ENCODE peak calls at places on chromosomes 7 and 10, in nine cellular contexts. E is Kasumi-1, O is NCI-H1436, I is M059J, F is fibroblast of the conjunctiva, H is iris pigment epithelial cell, B is neural progenitor cell, C is astrocyte of the spinal cord, D is germinal center. G is an unnamed sample.

GRCh38 chr10:132685921-132686680 is 99.8 kb downstream of the NKX6-2 start:
- DNase-seq in C (no peak), D (no peak), O (no peak), F (no peak), E (no peak), B (no peak), I (no peak), H (no peak), G (no peak)

GRCh38 chr7:134750083-134751062 is 29.1 kb upstream of the CALD1 start:
- DNase-seq in C (no peak), E (peak; percentile 33), O (no peak), I (peak; percentile 67), B (peak; percentile 73), H (peak; percentile 41), F (no peak), D (peak; percentile 53), G (peak; percentile 35)

GRCh38 chr7:69510114-69510513 is 88.2 kb upstream of the AUTS2 start:
- DNase-seq in D (no peak), F (no peak), E (no peak), B (no peak), I (peak; percentile 71), H (no peak), C (no peak), O (no peak), G (no peak)

GRCh38 chr7:2734761-2735571 is 47.0 kb downstream of the AMZ1 start:
- DNase-seq in H (no peak), D (no peak), B (no peak), F (no peak), O (peak; percentile 50), I (no peak), E (peak; percentile 93), C (no peak), G (peak; percentile 95)

GRCh38 chr7:23369695-23370404 is 70.7 kb downstream of the MALSU1 start:
- DNase-seq in C (no peak), F (no peak), H (no peak), D (no peak), B (no peak), I (no peak), O (no peak), E (no peak), G (no peak)

GRCh38 chr7:94584113-94584512 is 71.8 kb downstream of the SGCE start:
- DNase-seq in H (peak; percentile 46), B (no peak), I (peak; percentile 11), O (no peak), F (peak; percentile 53), D (no peak), C (peak; percentile 24), E (no peak), G (no peak)

GRCh38 chr7:156515911-156516790 is 124.4 kb upstream of the RNF32 start:
- DNase-seq in I (no peak), H (no peak), B (no peak), D (no peak), E (no peak), F (no peak), C (no peak), O (no peak), G (no peak)

GRCh38 chr7:26490631-26491624 is 199.3 kb downstream of the SNX10 start:
- DNase-seq in E (no peak), I (peak; percentile 5), O (peak; percentile 16), H (no peak), D (no peak), F (no peak), B (peak; percentile 9), C (no peak), G (no peak)

GRCh38 chr7:121493553-121493952 is 97.4 kb upstream of the FAM3C start:
- DNase-seq in I (no peak), H (no peak), D (no peak), E (no peak), B (no peak), F (no peak), C (no peak), O (no peak), G (no peak)

GRCh38 chr7:25028370-25028971 is 48.5 kb upstream of the OSBPL3 start:
- DNase-seq in I (peak; percentile 97), O (peak; percentile 73), B (no peak), D (no peak), F (peak; percentile 30), E (no peak), C (peak; percentile 86), H (peak; percentile 95), G (no peak)

GRCh38 chr7:44530990-44531389 is 10.1 kb downstream of the NPC1L1 start:
- DNase-seq in O (no peak), B (no peak), H (no peak), E (no peak), F (no peak), D (no peak), I (no peak), C (no peak), G (no peak)

GRCh38 chr10:13998090-13998838 is 332.5 kb downstream of the FRMD4A start:
- DNase-seq in B (no peak), D (no peak), E (no peak), F (no peak), H (no peak), I (no peak), C (no peak), O (no peak), G (no peak)

GRCh38 chr10:105187243-105187642 is 546.2 kb downstream of the SORCS3 start:
- DNase-seq in H (peak; percentile 1), I (peak; percentile 8), D (no peak), E (no peak), B (peak; percentile 3), O (no peak), C (peak; percentile 49), F (no peak), G (no peak)

GRCh38 chr7:131424219-131424822 is 96.6 kb downstream of the MKLN1 start:
- DNase-seq in H (peak; percentile 44), O (peak; percentile 21), C (peak; percentile 56), F (peak; percentile 38), I (peak; percentile 39), B (peak; percentile 20), D (peak; percentile 16), E (peak; percentile 47), G (no peak)